ENCODE peak calls at places on chromosomes 5 and 9, in seven cellular contexts. D, C, R, K, N, Z and U are unnamed samples.

GRCh38 chr5:172699999-172700685 is 59.1 kb downstream of the NEURL1B start:
- DNase-seq in R (peak), Z (no peak), C (no peak), N (no peak), D (no peak), K (no peak), U (no peak)

GRCh38 chr5:139886213-139886612 is 90.6 kb downstream of the PSD2 start:
- DNase-seq in K (no peak), C (no peak), N (no peak), R (no peak), D (no peak), Z (no peak), U (no peak)

GRCh38 chr5:58322453-58322852 is 137.4 kb downstream of the PLK2 start:
- DNase-seq in N (peak), C (no peak), R (no peak), K (no peak), D (no peak), Z (no peak), U (no peak)

GRCh38 chr5:164868761-164869160 is 1363.3 kb downstream of the MAT2B start:
- DNase-seq in K (no peak), R (peak), N (no peak), C (no peak), Z (no peak), D (no peak), U (no peak)

GRCh38 chr9:91680998-91681397 is 257.4 kb upstream of the NFIL3 start:
- DNase-seq in D (no peak), R (no peak), Z (no peak), N (no peak), K (no peak), C (no peak), U (no peak)

GRCh38 chr9:90965911-90966290 is 164.3 kb downstream of the SYK start:
- DNase-seq in D (no peak), N (no peak), C (no peak), Z (no peak), K (no peak), R (no peak), U (no peak)

GRCh38 chr9:134066546-134066922 is 1.3 kb downstream of the BRD3 start:
- DNase-seq in N (peak), C (no peak), Z (no peak), D (no peak), R (peak), K (no peak), U (no peak)

GRCh38 chr5:136212252-136212721 is 19.3 kb upstream of the SMIM32 start:
- DNase-seq in C (peak), R (peak), K (peak), D (peak), N (peak), Z (peak), U (no peak)

DNA sequence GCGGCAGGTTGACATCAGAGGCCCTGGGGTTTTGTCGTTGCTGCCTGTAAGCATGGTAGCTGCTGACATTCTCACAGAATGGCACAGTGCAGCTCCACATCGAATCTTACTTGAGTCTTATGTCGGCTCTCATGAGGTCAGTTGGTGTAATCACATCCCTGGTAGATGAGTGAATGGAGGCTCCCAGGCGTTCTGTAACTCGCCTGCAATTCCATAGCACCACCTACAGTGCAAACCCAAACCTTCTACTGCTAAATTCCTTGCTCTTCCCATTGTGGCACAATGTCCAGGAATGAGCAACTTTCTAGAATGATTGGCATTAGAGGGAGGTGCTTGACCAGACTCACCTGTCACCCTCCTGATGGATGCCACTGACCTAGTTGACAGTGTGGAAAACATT is 578.4 kb downstream of the CCDC171 start:
- DNase-seq in K (no peak), N (peak), R (peak), Z (peak), D (no peak), C (no peak), U (no peak)
- TF ChIP-seq CTCF in K (peak), N (peak), R (peak), Z (no peak), D (no peak), C (peak), U (peak)

GRCh38 chr5:127830829-127831598 is 127.8 kb downstream of the CCDC192 start:
- DNase-seq in C (no peak), D (no peak), R (no peak), K (no peak), Z (no peak), N (no peak), U (no peak)

GRCh38 chr5:127838661-127839060 is 135.5 kb downstream of the CCDC192 start:
- DNase-seq in N (peak), K (no peak), Z (peak), D (peak), R (no peak), C (no peak), U (no peak)

GRCh38 chr5:127832057-127832456 is 128.9 kb downstream of the CCDC192 start:
- DNase-seq in R (no peak), D (no peak), Z (no peak), K (no peak), N (no peak), C (no peak), U (no peak)

GRCh38 chr5:127830157-127830556 is 127.0 kb downstream of the CCDC192 start:
- DNase-seq in R (no peak), D (no peak), Z (no peak), N (peak), K (no peak), C (no peak), U (no peak)

GRCh38 chr5:127833999-127834953 is 131.1 kb downstream of the CCDC192 start:
- DNase-seq in R (no peak), Z (no peak), C (no peak), K (no peak), N (no peak), D (no peak), U (no peak)
- TF ChIP-seq CTCF in R (no peak), Z (no peak), C (no peak), K (no peak), N (no peak), D (no peak), U (no peak)

DNA sequence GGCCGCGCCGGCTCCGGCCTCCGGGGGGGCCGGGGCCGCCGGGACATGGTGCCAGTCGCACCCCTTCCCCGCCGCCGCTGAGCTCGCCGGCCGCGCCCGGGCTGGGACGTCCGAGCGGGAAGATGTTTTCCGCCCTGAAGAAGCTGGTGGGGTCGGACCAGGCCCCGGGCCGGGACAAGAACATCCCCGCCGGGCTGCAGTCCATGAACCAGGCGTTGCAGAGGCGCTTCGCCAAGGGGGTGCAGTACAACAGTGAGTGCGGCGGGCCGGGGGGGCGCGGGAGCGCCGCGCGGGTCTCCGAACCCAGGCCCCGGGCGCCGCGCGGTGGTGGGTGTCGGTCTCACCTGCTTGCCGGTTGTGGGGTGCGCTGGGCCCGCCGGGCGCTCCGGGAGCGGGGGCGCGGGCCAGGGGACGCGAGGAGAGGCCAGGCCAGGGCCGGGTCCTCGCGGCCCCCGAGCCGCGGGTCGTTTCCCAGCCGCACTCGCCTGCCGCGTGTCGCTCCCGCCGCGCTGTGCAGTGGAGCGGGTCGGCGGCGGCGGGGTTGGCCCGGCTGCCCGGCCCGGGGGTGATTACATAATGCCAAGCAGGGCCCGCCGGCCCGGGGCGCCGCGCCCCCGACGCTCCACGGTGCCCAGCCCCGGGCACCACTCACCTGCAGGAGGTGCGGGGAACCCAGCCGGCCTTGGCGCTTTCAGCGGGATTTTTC is 480 bp downstream of the RABL6 start:
- DNase-seq in C (no peak), D (peak), N (no peak), R (peak), Z (peak), K (peak), U (no peak)
- TF ChIP-seq CTCF in C (no peak), D (no peak), N (no peak), R (no peak), Z (peak), K (peak), U (no peak)

GRCh38 chr9:109411818-109412352 is 86.2 kb downstream of the PTPN3 start:
- DNase-seq in K (no peak), D (no peak), R (peak), Z (peak), C (no peak), N (peak), U (no peak)

GRCh38 chr9:109414125-109414785 is 83.9 kb downstream of the PTPN3 start:
- DNase-seq in N (no peak), D (no peak), Z (no peak), R (peak), C (no peak), K (no peak), U (no peak)

GRCh38 chr9:109408759-109409462 is 88.1 kb upstream of the EPB41L4B start:
- DNase-seq in K (no peak), R (no peak), C (no peak), N (peak), Z (no peak), D (no peak), U (no peak)

GRCh38 chr9:109411069-109411761 is 86.9 kb downstream of the PTPN3 start:
- DNase-seq in R (no peak), K (no peak), N (no peak), D (no peak), Z (no peak), C (no peak), U (no peak)

DNA sequence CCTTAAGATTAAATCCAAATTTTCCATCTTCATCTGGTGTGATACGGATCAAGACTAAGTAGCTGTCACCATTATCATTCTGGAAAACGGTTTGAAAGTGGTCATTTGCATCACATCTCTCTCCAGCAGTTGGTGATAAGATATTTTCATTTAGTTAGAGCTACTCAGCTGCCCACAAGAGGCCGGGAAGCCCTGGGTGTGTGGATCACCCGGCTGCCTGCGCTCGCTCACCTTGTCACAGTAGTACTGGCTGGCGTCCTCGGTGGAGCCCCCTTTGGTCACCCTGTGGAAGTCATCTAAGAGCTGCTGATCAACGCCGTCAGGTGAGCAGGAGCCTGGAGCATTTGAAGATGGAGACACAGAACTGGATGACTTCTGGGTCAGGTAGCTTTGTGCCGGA is 88.1 kb downstream of the PTPN3 start:
- DNase-seq in R (peak), C (no peak), D (no peak), N (no peak), Z (peak), K (no peak), U (no peak)
- TF ChIP-seq CTCF in R (no peak), C (peak), D (no peak), N (no peak), Z (no peak), K (no peak), U (no peak)

GRCh38 chr9:113619156-113619861 is 155.8 kb downstream of the RGS3 start:
- DNase-seq in D (peak), K (no peak), C (no peak), N (no peak), Z (no peak), R (no peak), U (no peak)
- TF ChIP-seq CTCF in D (no peak), K (no peak), C (no peak), N (no peak), Z (no peak), R (no peak), U (no peak)